ENCODE peak calls at places on chromosomes 6 and 20, in nine cellular contexts. One of them, this sample, is unnamed.
A peak's percentile ranks its signal among the peaks of the same experiment; 100 is the strongest.

GRCh38 chr6:14921878-14922277 is 324.0 kb upstream of the JARID2 start:
- DNase-seq in fibroblast of lung: peak; percentile 32
- DNase-seq in effector memory CD4-positive, alpha-beta T cell: no peak
- DNase-seq in HT-29: no peak
- DNase-seq in activated gamma-delta T cell treated with anti-CD3 and anti-CD28 coated beads, Interleukin-2, amount 50 U/mL, for 16 hours: no peak
- DNase-seq in NCI-H1930: no peak
- DNase-seq in stimulated activated naive B cell treated with anti-CD40 and anti-IgM and Interleukin-4, amounts not matched to agents 10 μg/mL and 1 μg/mL and 100 μg/mL, for 72 hours: no peak
- DNase-seq in GM13977: no peak
- DNase-seq in GM23248: no peak
- DNase-seq in this sample: no peak

GRCh38 chr20:9022361-9022760 is 46.5 kb upstream of the PLCB4 start:
- DNase-seq in NCI-H1930: no peak
- DNase-seq in GM23248: no peak
- DNase-seq in effector memory CD4-positive, alpha-beta T cell: no peak
- DNase-seq in activated gamma-delta T cell treated with anti-CD3 and anti-CD28 coated beads, Interleukin-2, amount 50 U/mL, for 16 hours: no peak
- DNase-seq in GM13977: no peak
- DNase-seq in stimulated activated naive B cell treated with anti-CD40 and anti-IgM and Interleukin-4, amounts not matched to agents 10 μg/mL and 1 μg/mL and 100 μg/mL, for 72 hours: no peak
- DNase-seq in fibroblast of lung: no peak
- DNase-seq in HT-29: no peak
- DNase-seq in this sample: no peak

GRCh38 chr20:5862703-5863039 is 87.7 kb downstream of the TRMT6 start:
- DNase-seq in GM23248: peak; percentile 6
- DNase-seq in activated gamma-delta T cell treated with anti-CD3 and anti-CD28 coated beads, Interleukin-2, amount 50 U/mL, for 16 hours: no peak
- DNase-seq in effector memory CD4-positive, alpha-beta T cell: no peak
- DNase-seq in GM13977: no peak
- DNase-seq in stimulated activated naive B cell treated with anti-CD40 and anti-IgM and Interleukin-4, amounts not matched to agents 10 μg/mL and 1 μg/mL and 100 μg/mL, for 72 hours: no peak
- DNase-seq in NCI-H1930: no peak
- DNase-seq in fibroblast of lung: peak; percentile 1
- DNase-seq in HT-29: no peak
- DNase-seq in this sample: no peak

GRCh38 chr20:51941503-51941902 is 139.2 kb upstream of the SALL4 start:
- DNase-seq in HT-29: no peak
- DNase-seq in GM23248: no peak
- DNase-seq in fibroblast of lung: no peak
- DNase-seq in stimulated activated naive B cell treated with anti-CD40 and anti-IgM and Interleukin-4, amounts not matched to agents 10 μg/mL and 1 μg/mL and 100 μg/mL, for 72 hours: no peak
- DNase-seq in effector memory CD4-positive, alpha-beta T cell: no peak
- DNase-seq in GM13977: no peak
- DNase-seq in activated gamma-delta T cell treated with anti-CD3 and anti-CD28 coated beads, Interleukin-2, amount 50 U/mL, for 16 hours: no peak
- DNase-seq in NCI-H1930: no peak
- DNase-seq in this sample: no peak

GRCh38 chr6:42316390-42316970 is 98.8 kb upstream of the MRPS10 start:
- DNase-seq in GM13977: no peak
- DNase-seq in NCI-H1930: no peak
- DNase-seq in HT-29: peak; percentile 54
- DNase-seq in stimulated activated naive B cell treated with anti-CD40 and anti-IgM and Interleukin-4, amounts not matched to agents 10 μg/mL and 1 μg/mL and 100 μg/mL, for 72 hours: no peak
- DNase-seq in fibroblast of lung: peak; percentile 73
- DNase-seq in effector memory CD4-positive, alpha-beta T cell: no peak
- DNase-seq in GM23248: peak; percentile 61
- DNase-seq in activated gamma-delta T cell treated with anti-CD3 and anti-CD28 coated beads, Interleukin-2, amount 50 U/mL, for 16 hours: no peak
- DNase-seq in this sample: no peak

GRCh38 chr6:156420172-156420993 is 356.8 kb upstream of the ARID1B start:
- DNase-seq in HT-29: no peak
- DNase-seq in effector memory CD4-positive, alpha-beta T cell: no peak
- DNase-seq in stimulated activated naive B cell treated with anti-CD40 and anti-IgM and Interleukin-4, amounts not matched to agents 10 μg/mL and 1 μg/mL and 100 μg/mL, for 72 hours: no peak
- DNase-seq in activated gamma-delta T cell treated with anti-CD3 and anti-CD28 coated beads, Interleukin-2, amount 50 U/mL, for 16 hours: no peak
- DNase-seq in GM13977: no peak
- DNase-seq in fibroblast of lung: peak; percentile 28
- DNase-seq in GM23248: no peak
- DNase-seq in NCI-H1930: no peak
- DNase-seq in this sample: no peak

GRCh38 chr6:12313992-12314589 is 23.9 kb downstream of the EDN1 start:
- DNase-seq in GM23248: peak; percentile 75
- DNase-seq in stimulated activated naive B cell treated with anti-CD40 and anti-IgM and Interleukin-4, amounts not matched to agents 10 μg/mL and 1 μg/mL and 100 μg/mL, for 72 hours: no peak
- DNase-seq in effector memory CD4-positive, alpha-beta T cell: no peak
- DNase-seq in GM13977: no peak
- DNase-seq in NCI-H1930: no peak
- DNase-seq in HT-29: peak; percentile 93
- DNase-seq in activated gamma-delta T cell treated with anti-CD3 and anti-CD28 coated beads, Interleukin-2, amount 50 U/mL, for 16 hours: no peak
- DNase-seq in fibroblast of lung: no peak
- DNase-seq in this sample: no peak

GRCh38 chr6:129683606-129684322 is 26.2 kb downstream of the ARHGAP18 start:
- DNase-seq in NCI-H1930: no peak
- DNase-seq in GM13977: peak; percentile 80
- DNase-seq in GM23248: peak; percentile 98
- DNase-seq in stimulated activated naive B cell treated with anti-CD40 and anti-IgM and Interleukin-4, amounts not matched to agents 10 μg/mL and 1 μg/mL and 100 μg/mL, for 72 hours: peak; percentile 64
- DNase-seq in effector memory CD4-positive, alpha-beta T cell: peak; percentile 50
- DNase-seq in HT-29: peak; percentile 81
- DNase-seq in fibroblast of lung: peak; percentile 99
- DNase-seq in activated gamma-delta T cell treated with anti-CD3 and anti-CD28 coated beads, Interleukin-2, amount 50 U/mL, for 16 hours: peak; percentile 48
- DNase-seq in this sample: peak; percentile 68

GRCh38 chr6:43990275-43990626 is 137.0 kb downstream of the MRPL14 start:
- DNase-seq in GM23248: peak; percentile 75
- DNase-seq in effector memory CD4-positive, alpha-beta T cell: no peak
- DNase-seq in activated gamma-delta T cell treated with anti-CD3 and anti-CD28 coated beads, Interleukin-2, amount 50 U/mL, for 16 hours: no peak
- DNase-seq in fibroblast of lung: peak; percentile 25
- DNase-seq in stimulated activated naive B cell treated with anti-CD40 and anti-IgM and Interleukin-4, amounts not matched to agents 10 μg/mL and 1 μg/mL and 100 μg/mL, for 72 hours: no peak
- DNase-seq in NCI-H1930: no peak
- DNase-seq in GM13977: no peak
- DNase-seq in HT-29: peak; percentile 67
- DNase-seq in this sample: no peak

GRCh38 chr6:4139272-4139671 is 3.9 kb upstream of the ECI2 start:
- DNase-seq in stimulated activated naive B cell treated with anti-CD40 and anti-IgM and Interleukin-4, amounts not matched to agents 10 μg/mL and 1 μg/mL and 100 μg/mL, for 72 hours: no peak
- DNase-seq in NCI-H1930: no peak
- DNase-seq in activated gamma-delta T cell treated with anti-CD3 and anti-CD28 coated beads, Interleukin-2, amount 50 U/mL, for 16 hours: no peak
- DNase-seq in HT-29: no peak
- DNase-seq in GM13977: no peak
- DNase-seq in effector memory CD4-positive, alpha-beta T cell: no peak
- DNase-seq in fibroblast of lung: no peak
- DNase-seq in GM23248: peak; percentile 9
- DNase-seq in this sample: no peak

GRCh38 chr6:32105433-32105832 is 3.7 kb downstream of the TNXB start:
- DNase-seq in fibroblast of lung: no peak
- DNase-seq in effector memory CD4-positive, alpha-beta T cell: no peak
- DNase-seq in HT-29: no peak
- DNase-seq in GM23248: peak; percentile 64
- DNase-seq in NCI-H1930: no peak
- DNase-seq in activated gamma-delta T cell treated with anti-CD3 and anti-CD28 coated beads, Interleukin-2, amount 50 U/mL, for 16 hours: no peak
- DNase-seq in stimulated activated naive B cell treated with anti-CD40 and anti-IgM and Interleukin-4, amounts not matched to agents 10 μg/mL and 1 μg/mL and 100 μg/mL, for 72 hours: no peak
- DNase-seq in GM13977: no peak
- DNase-seq in this sample: no peak

GRCh38 chr20:4949833-4950178 is 51.5 kb downstream of the SLC23A2 start:
- DNase-seq in activated gamma-delta T cell treated with anti-CD3 and anti-CD28 coated beads, Interleukin-2, amount 50 U/mL, for 16 hours: no peak
- DNase-seq in stimulated activated naive B cell treated with anti-CD40 and anti-IgM and Interleukin-4, amounts not matched to agents 10 μg/mL and 1 μg/mL and 100 μg/mL, for 72 hours: peak; percentile 11
- DNase-seq in GM13977: peak; percentile 48
- DNase-seq in effector memory CD4-positive, alpha-beta T cell: no peak
- DNase-seq in NCI-H1930: no peak
- DNase-seq in fibroblast of lung: peak; percentile 67
- DNase-seq in HT-29: peak; percentile 73
- DNase-seq in GM23248: peak; percentile 81
- DNase-seq in this sample: no peak

GRCh38 chr6:125041740-125042459 is 79.7 kb downstream of the RNF217 start:
- DNase-seq in activated gamma-delta T cell treated with anti-CD3 and anti-CD28 coated beads, Interleukin-2, amount 50 U/mL, for 16 hours: no peak
- DNase-seq in fibroblast of lung: peak; percentile 31
- DNase-seq in GM23248: peak; percentile 73
- DNase-seq in NCI-H1930: no peak
- DNase-seq in GM13977: no peak
- DNase-seq in stimulated activated naive B cell treated with anti-CD40 and anti-IgM and Interleukin-4, amounts not matched to agents 10 μg/mL and 1 μg/mL and 100 μg/mL, for 72 hours: no peak
- DNase-seq in HT-29: no peak
- DNase-seq in effector memory CD4-positive, alpha-beta T cell: no peak
- DNase-seq in this sample: no peak

GRCh38 chr20:58621906-58622548 is 29.1 kb upstream of the STX16 start:
- DNase-seq in GM23248: no peak
- DNase-seq in effector memory CD4-positive, alpha-beta T cell: no peak
- DNase-seq in fibroblast of lung: no peak
- DNase-seq in activated gamma-delta T cell treated with anti-CD3 and anti-CD28 coated beads, Interleukin-2, amount 50 U/mL, for 16 hours: no peak
- DNase-seq in NCI-H1930: no peak
- DNase-seq in stimulated activated naive B cell treated with anti-CD40 and anti-IgM and Interleukin-4, amounts not matched to agents 10 μg/mL and 1 μg/mL and 100 μg/mL, for 72 hours: no peak
- DNase-seq in GM13977: no peak
- DNase-seq in HT-29: no peak
- DNase-seq in this sample: no peak

GRCh38 chr6:110999634-111000270 is 17.9 kb downstream of the RPF2 start:
- DNase-seq in effector memory CD4-positive, alpha-beta T cell: no peak
- DNase-seq in NCI-H1930: no peak
- DNase-seq in HT-29: peak; percentile 60
- DNase-seq in GM13977: no peak
- DNase-seq in activated gamma-delta T cell treated with anti-CD3 and anti-CD28 coated beads, Interleukin-2, amount 50 U/mL, for 16 hours: no peak
- DNase-seq in stimulated activated naive B cell treated with anti-CD40 and anti-IgM and Interleukin-4, amounts not matched to agents 10 μg/mL and 1 μg/mL and 100 μg/mL, for 72 hours: no peak
- DNase-seq in fibroblast of lung: peak; percentile 58
- DNase-seq in GM23248: peak; percentile 52
- DNase-seq in this sample: no peak

GRCh38 chr20:25022680-25023079 is 30.1 kb upstream of the APMAP start:
- DNase-seq in HT-29: peak; percentile 85
- DNase-seq in stimulated activated naive B cell treated with anti-CD40 and anti-IgM and Interleukin-4, amounts not matched to agents 10 μg/mL and 1 μg/mL and 100 μg/mL, for 72 hours: no peak
- DNase-seq in GM23248: no peak
- DNase-seq in fibroblast of lung: no peak
- DNase-seq in GM13977: no peak
- DNase-seq in effector memory CD4-positive, alpha-beta T cell: no peak
- DNase-seq in activated gamma-delta T cell treated with anti-CD3 and anti-CD28 coated beads, Interleukin-2, amount 50 U/mL, for 16 hours: no peak
- DNase-seq in NCI-H1930: no peak
- DNase-seq in this sample: no peak

GRCh38 chr6:7107578-7108195 is at the start of gene RREB1:
- DNase-seq in stimulated activated naive B cell treated with anti-CD40 and anti-IgM and Interleukin-4, amounts not matched to agents 10 μg/mL and 1 μg/mL and 100 μg/mL, for 72 hours: peak; percentile 59
- DNase-seq in fibroblast of lung: peak; percentile 62
- DNase-seq in activated gamma-delta T cell treated with anti-CD3 and anti-CD28 coated beads, Interleukin-2, amount 50 U/mL, for 16 hours: peak; percentile 43
- DNase-seq in GM13977: peak; percentile 93
- DNase-seq in NCI-H1930: peak; percentile 15
- DNase-seq in GM23248: peak; percentile 87
- DNase-seq in HT-29: peak; percentile 57
- DNase-seq in effector memory CD4-positive, alpha-beta T cell: peak; percentile 56
- DNase-seq in this sample: peak; percentile 71

GRCh38 chr6:148109732-148110131 is 232.9 kb upstream of the SASH1 start:
- DNase-seq in stimulated activated naive B cell treated with anti-CD40 and anti-IgM and Interleukin-4, amounts not matched to agents 10 μg/mL and 1 μg/mL and 100 μg/mL, for 72 hours: no peak
- DNase-seq in GM13977: no peak
- DNase-seq in fibroblast of lung: no peak
- DNase-seq in NCI-H1930: no peak
- DNase-seq in activated gamma-delta T cell treated with anti-CD3 and anti-CD28 coated beads, Interleukin-2, amount 50 U/mL, for 16 hours: no peak
- DNase-seq in GM23248: no peak
- DNase-seq in effector memory CD4-positive, alpha-beta T cell: no peak
- DNase-seq in HT-29: peak; percentile 1
- DNase-seq in this sample: no peak

GRCh38 chr6:125121894-125122293 is 31.7 kb upstream of the TPD52L1 start:
- DNase-seq in HT-29: no peak
- DNase-seq in GM13977: no peak
- DNase-seq in GM23248: no peak
- DNase-seq in activated gamma-delta T cell treated with anti-CD3 and anti-CD28 coated beads, Interleukin-2, amount 50 U/mL, for 16 hours: no peak
- DNase-seq in fibroblast of lung: no peak
- DNase-seq in stimulated activated naive B cell treated with anti-CD40 and anti-IgM and Interleukin-4, amounts not matched to agents 10 μg/mL and 1 μg/mL and 100 μg/mL, for 72 hours: no peak
- DNase-seq in NCI-H1930: no peak
- DNase-seq in effector memory CD4-positive, alpha-beta T cell: no peak
- DNase-seq in this sample: no peak

GRCh38 chr6:53992522-53992921 is 118.7 kb upstream of the MLIP start:
- DNase-seq in fibroblast of lung: no peak
- DNase-seq in effector memory CD4-positive, alpha-beta T cell: no peak
- DNase-seq in activated gamma-delta T cell treated with anti-CD3 and anti-CD28 coated beads, Interleukin-2, amount 50 U/mL, for 16 hours: no peak
- DNase-seq in GM23248: no peak
- DNase-seq in stimulated activated naive B cell treated with anti-CD40 and anti-IgM and Interleukin-4, amounts not matched to agents 10 μg/mL and 1 μg/mL and 100 μg/mL, for 72 hours: no peak
- DNase-seq in GM13977: no peak
- DNase-seq in HT-29: no peak
- DNase-seq in NCI-H1930: no peak
- DNase-seq in this sample: no peak

GRCh38 chr6:152636675-152637421 is at the start of gene SYNE1:
- DNase-seq in GM23248: peak; percentile 75
- DNase-seq in NCI-H1930: no peak
- DNase-seq in HT-29: no peak
- DNase-seq in effector memory CD4-positive, alpha-beta T cell: no peak
- DNase-seq in stimulated activated naive B cell treated with anti-CD40 and anti-IgM and Interleukin-4, amounts not matched to agents 10 μg/mL and 1 μg/mL and 100 μg/mL, for 72 hours: no peak
- DNase-seq in GM13977: peak; percentile 35
- DNase-seq in fibroblast of lung: peak; percentile 4
- DNase-seq in activated gamma-delta T cell treated with anti-CD3 and anti-CD28 coated beads, Interleukin-2, amount 50 U/mL, for 16 hours: no peak
- DNase-seq in this sample: peak; percentile 29

GRCh38 chr6:82144007-82144851 is 103.3 kb downstream of the IBTK start:
- DNase-seq in HT-29: peak; percentile 58
- DNase-seq in activated gamma-delta T cell treated with anti-CD3 and anti-CD28 coated beads, Interleukin-2, amount 50 U/mL, for 16 hours: no peak
- DNase-seq in effector memory CD4-positive, alpha-beta T cell: no peak
- DNase-seq in NCI-H1930: no peak
- DNase-seq in GM23248: peak; percentile 99
- DNase-seq in GM13977: peak; percentile 5
- DNase-seq in fibroblast of lung: peak; percentile 94
- DNase-seq in stimulated activated naive B cell treated with anti-CD40 and anti-IgM and Interleukin-4, amounts not matched to agents 10 μg/mL and 1 μg/mL and 100 μg/mL, for 72 hours: peak; percentile 0
- DNase-seq in this sample: no peak

GRCh38 chr6:14211596-14211961 is 94.0 kb downstream of the CD83 start:
- DNase-seq in activated gamma-delta T cell treated with anti-CD3 and anti-CD28 coated beads, Interleukin-2, amount 50 U/mL, for 16 hours: peak; percentile 1
- DNase-seq in stimulated activated naive B cell treated with anti-CD40 and anti-IgM and Interleukin-4, amounts not matched to agents 10 μg/mL and 1 μg/mL and 100 μg/mL, for 72 hours: no peak
- DNase-seq in HT-29: no peak
- DNase-seq in effector memory CD4-positive, alpha-beta T cell: no peak
- DNase-seq in fibroblast of lung: peak; percentile 49
- DNase-seq in NCI-H1930: no peak
- DNase-seq in GM13977: peak; percentile 49
- DNase-seq in GM23248: peak; percentile 56
- DNase-seq in this sample: peak; percentile 18

GRCh38 chr20:51712501-51713212 is 55.5 kb downstream of the ATP9A start:
- DNase-seq in fibroblast of lung: peak; percentile 51
- DNase-seq in activated gamma-delta T cell treated with anti-CD3 and anti-CD28 coated beads, Interleukin-2, amount 50 U/mL, for 16 hours: no peak
- DNase-seq in GM23248: peak; percentile 44
- DNase-seq in stimulated activated naive B cell treated with anti-CD40 and anti-IgM and Interleukin-4, amounts not matched to agents 10 μg/mL and 1 μg/mL and 100 μg/mL, for 72 hours: no peak
- DNase-seq in NCI-H1930: no peak
- DNase-seq in HT-29: peak; percentile 61
- DNase-seq in effector memory CD4-positive, alpha-beta T cell: no peak
- DNase-seq in GM13977: no peak
- DNase-seq in this sample: no peak

GRCh38 chr6:167115054-167115453 is 7.8 kb upstream of the CCR6 start:
- DNase-seq in GM23248: no peak
- DNase-seq in GM13977: no peak
- DNase-seq in HT-29: no peak
- DNase-seq in stimulated activated naive B cell treated with anti-CD40 and anti-IgM and Interleukin-4, amounts not matched to agents 10 μg/mL and 1 μg/mL and 100 μg/mL, for 72 hours: no peak
- DNase-seq in effector memory CD4-positive, alpha-beta T cell: no peak
- DNase-seq in NCI-H1930: no peak
- DNase-seq in activated gamma-delta T cell treated with anti-CD3 and anti-CD28 coated beads, Interleukin-2, amount 50 U/mL, for 16 hours: no peak
- DNase-seq in fibroblast of lung: no peak
- DNase-seq in this sample: no peak

GRCh38 chr6:6901205-6901719 is 206.5 kb upstream of the RREB1 start:
- DNase-seq in GM23248: no peak
- DNase-seq in stimulated activated naive B cell treated with anti-CD40 and anti-IgM and Interleukin-4, amounts not matched to agents 10 μg/mL and 1 μg/mL and 100 μg/mL, for 72 hours: no peak
- DNase-seq in activated gamma-delta T cell treated with anti-CD3 and anti-CD28 coated beads, Interleukin-2, amount 50 U/mL, for 16 hours: no peak
- DNase-seq in NCI-H1930: no peak
- DNase-seq in HT-29: no peak
- DNase-seq in GM13977: no peak
- DNase-seq in fibroblast of lung: no peak
- DNase-seq in effector memory CD4-positive, alpha-beta T cell: no peak
- DNase-seq in this sample: no peak

GRCh38 chr20:46261456-46262253 is 46.6 kb downstream of the CDH22 start:
- DNase-seq in HT-29: no peak
- DNase-seq in effector memory CD4-positive, alpha-beta T cell: no peak
- DNase-seq in GM13977: no peak
- DNase-seq in activated gamma-delta T cell treated with anti-CD3 and anti-CD28 coated beads, Interleukin-2, amount 50 U/mL, for 16 hours: no peak
- DNase-seq in NCI-H1930: no peak
- DNase-seq in fibroblast of lung: no peak
- DNase-seq in GM23248: no peak
- DNase-seq in stimulated activated naive B cell treated with anti-CD40 and anti-IgM and Interleukin-4, amounts not matched to agents 10 μg/mL and 1 μg/mL and 100 μg/mL, for 72 hours: no peak
- DNase-seq in this sample: no peak

GRCh38 chr6:36666726-36667591 is 11.6 kb upstream of the CDKN1A start:
- DNase-seq in effector memory CD4-positive, alpha-beta T cell: no peak
- DNase-seq in GM13977: peak; percentile 76
- DNase-seq in activated gamma-delta T cell treated with anti-CD3 and anti-CD28 coated beads, Interleukin-2, amount 50 U/mL, for 16 hours: no peak
- DNase-seq in fibroblast of lung: peak; percentile 97
- DNase-seq in NCI-H1930: peak; percentile 52
- DNase-seq in GM23248: peak; percentile 97
- DNase-seq in stimulated activated naive B cell treated with anti-CD40 and anti-IgM and Interleukin-4, amounts not matched to agents 10 μg/mL and 1 μg/mL and 100 μg/mL, for 72 hours: peak; percentile 26
- DNase-seq in HT-29: peak; percentile 52
- DNase-seq in this sample: peak; percentile 66

GRCh38 chr6:104566411-104566810 is 293.3 kb downstream of the HACE1 start:
- DNase-seq in HT-29: no peak
- DNase-seq in GM13977: no peak
- DNase-seq in activated gamma-delta T cell treated with anti-CD3 and anti-CD28 coated beads, Interleukin-2, amount 50 U/mL, for 16 hours: no peak
- DNase-seq in stimulated activated naive B cell treated with anti-CD40 and anti-IgM and Interleukin-4, amounts not matched to agents 10 μg/mL and 1 μg/mL and 100 μg/mL, for 72 hours: no peak
- DNase-seq in GM23248: peak; percentile 0
- DNase-seq in fibroblast of lung: no peak
- DNase-seq in NCI-H1930: no peak
- DNase-seq in effector memory CD4-positive, alpha-beta T cell: no peak
- DNase-seq in this sample: no peak

GRCh38 chr6:82735790-82736189 is 329.9 kb downstream of the UBE3D start:
- DNase-seq in NCI-H1930: no peak
- DNase-seq in stimulated activated naive B cell treated with anti-CD40 and anti-IgM and Interleukin-4, amounts not matched to agents 10 μg/mL and 1 μg/mL and 100 μg/mL, for 72 hours: no peak
- DNase-seq in activated gamma-delta T cell treated with anti-CD3 and anti-CD28 coated beads, Interleukin-2, amount 50 U/mL, for 16 hours: no peak
- DNase-seq in GM23248: no peak
- DNase-seq in HT-29: no peak
- DNase-seq in GM13977: no peak
- DNase-seq in fibroblast of lung: no peak
- DNase-seq in effector memory CD4-positive, alpha-beta T cell: no peak
- DNase-seq in this sample: no peak

This sample was measured in GM12892.